ENCODE peak calls at places on chromosomes 3 and 15, in five cellular contexts. One of them, this sample, is unnamed.

GRCh38 chr15:31280037-31280830 is 46.4 kb upstream of the KLF13 start:
- DNase-seq in HepG2: peak; percentile 68
- DNase-seq in PC-3: no peak
- DNase-seq in endodermal cell: peak; percentile 35
- DNase-seq in mammary epithelial cell: peak; percentile 31
- DNase-seq in this sample: no peak

GRCh38 chr15:39092354-39092753 is 488.5 kb upstream of the THBS1 start:
- DNase-seq in PC-3: no peak
- DNase-seq in mammary epithelial cell: no peak
- DNase-seq in endodermal cell: no peak
- DNase-seq in HepG2: no peak
- DNase-seq in this sample: no peak

GRCh38 chr15:72491768-72492167 is 17.6 kb downstream of the ARIH1 start:
- DNase-seq in HepG2: no peak
- DNase-seq in PC-3: peak; percentile 72
- DNase-seq in mammary epithelial cell: peak; percentile 63
- DNase-seq in endodermal cell: no peak
- DNase-seq in this sample: peak; percentile 54

GRCh38 chr3:10445561-10445960 is 59.8 kb downstream of the ATP2B2 start:
- DNase-seq in PC-3: peak; percentile 4
- DNase-seq in HepG2: no peak
- DNase-seq in mammary epithelial cell: no peak
- DNase-seq in endodermal cell: no peak
- DNase-seq in this sample: no peak

GRCh38 chr3:134871818-134872217 is 76.8 kb downstream of the EPHB1 start:
- DNase-seq in endodermal cell: no peak
- DNase-seq in PC-3: no peak
- DNase-seq in HepG2: no peak
- DNase-seq in mammary epithelial cell: no peak
- DNase-seq in this sample: no peak

GRCh38 chr3:167820114-167820865 is 84.8 kb downstream of the SERPINI1 start:
- DNase-seq in HepG2: peak; percentile 3
- DNase-seq in endodermal cell: peak; percentile 51
- DNase-seq in mammary epithelial cell: no peak
- DNase-seq in PC-3: no peak
- DNase-seq in this sample: no peak

GRCh38 chr3:124758851-124759635 is 28.8 kb downstream of the UMPS start:
- DNase-seq in HepG2: no peak
- DNase-seq in PC-3: no peak
- DNase-seq in mammary epithelial cell: no peak
- DNase-seq in endodermal cell: peak; percentile 51
- DNase-seq in this sample: no peak

GRCh38 chr15:93358171-93359036 is 269.4 kb upstream of the RGMA start:
- DNase-seq in PC-3: no peak
- DNase-seq in endodermal cell: no peak
- DNase-seq in mammary epithelial cell: no peak
- DNase-seq in HepG2: no peak
- DNase-seq in this sample: no peak

GRCh38 chr15:85027033-85027380 is 45.4 kb downstream of the PDE8A start:
- DNase-seq in mammary epithelial cell: no peak
- DNase-seq in endodermal cell: no peak
- DNase-seq in PC-3: no peak
- DNase-seq in HepG2: no peak
- DNase-seq in this sample: no peak

GRCh38 chr3:139309880-139310279 is 33.9 kb upstream of the MRPS22 start:
- DNase-seq in PC-3: peak; percentile 60
- DNase-seq in HepG2: peak; percentile 19
- DNase-seq in mammary epithelial cell: no peak
- DNase-seq in endodermal cell: no peak
- DNase-seq in this sample: peak; percentile 41

GRCh38 chr15:97968380-97968779 is 7.9 kb downstream of the ARRDC4 start:
- DNase-seq in HepG2: no peak
- DNase-seq in PC-3: no peak
- DNase-seq in mammary epithelial cell: no peak
- DNase-seq in endodermal cell: no peak
- DNase-seq in this sample: peak; percentile 66

GRCh38 chr3:18405141-18405540 is 20.0 kb downstream of the SATB1 start:
- DNase-seq in HepG2: no peak
- DNase-seq in endodermal cell: no peak
- DNase-seq in mammary epithelial cell: no peak
- DNase-seq in PC-3: no peak
- DNase-seq in this sample: no peak

GRCh38 chr15:91866371-91866905 is 12.9 kb downstream of the SLCO3A1 start:
- DNase-seq in HepG2: no peak
- DNase-seq in PC-3: no peak
- DNase-seq in mammary epithelial cell: peak; percentile 91
- DNase-seq in endodermal cell: no peak
- DNase-seq in this sample: peak; percentile 9

GRCh38 chr3:7504886-7505775 is 644.2 kb downstream of the GRM7 start:
- DNase-seq in PC-3: peak; percentile 70
- DNase-seq in endodermal cell: peak; percentile 49
- DNase-seq in HepG2: peak; percentile 4
- DNase-seq in mammary epithelial cell: peak; percentile 89
- DNase-seq in this sample: peak; percentile 6

GRCh38 chr3:151227438-151228290 is 24.6 kb upstream of the GPR171 start:
- DNase-seq in mammary epithelial cell: peak; percentile 60
- DNase-seq in PC-3: peak; percentile 81
- DNase-seq in HepG2: peak; percentile 67
- DNase-seq in endodermal cell: peak; percentile 93
- DNase-seq in this sample: peak; percentile 89

GRCh38 chr3:70981252-70981933 is 602.1 kb downstream of the FOXP1 start:
- DNase-seq in PC-3: no peak
- DNase-seq in HepG2: no peak
- DNase-seq in endodermal cell: no peak
- DNase-seq in mammary epithelial cell: no peak
- DNase-seq in this sample: no peak

GRCh38 chr3:186489507-186489906 is 54.7 kb downstream of the CRYGS start:
- DNase-seq in endodermal cell: no peak
- DNase-seq in mammary epithelial cell: no peak
- DNase-seq in HepG2: no peak
- DNase-seq in PC-3: no peak
- DNase-seq in this sample: peak; percentile 34

GRCh38 chr15:85324202-85324601 is 56.2 kb upstream of the AKAP13 start:
- DNase-seq in endodermal cell: no peak
- DNase-seq in mammary epithelial cell: no peak
- DNase-seq in HepG2: no peak
- DNase-seq in PC-3: no peak
- DNase-seq in this sample: no peak

GRCh38 chr3:10173095-10173925 is 8.6 kb downstream of the IRAK2 start:
- DNase-seq in mammary epithelial cell: peak; percentile 62
- DNase-seq in endodermal cell: no peak
- DNase-seq in HepG2: no peak
- DNase-seq in PC-3: peak; percentile 45
- DNase-seq in this sample: no peak

GRCh38 chr3:122366379-122366749 is 16.7 kb downstream of the MIX23 start:
- DNase-seq in mammary epithelial cell: peak; percentile 48
- DNase-seq in endodermal cell: no peak
- DNase-seq in HepG2: peak; percentile 67
- DNase-seq in PC-3: peak; percentile 90
- DNase-seq in this sample: no peak

GRCh38 chr15:25848325-25848724 is 14.8 kb downstream of the ATP10A start:
- DNase-seq in mammary epithelial cell: no peak
- DNase-seq in PC-3: no peak
- DNase-seq in endodermal cell: no peak
- DNase-seq in HepG2: no peak
- DNase-seq in this sample: no peak

GRCh38 chr3:46628980-46629379 is 16.7 kb downstream of the FAM240A start:
- DNase-seq in HepG2: no peak
- DNase-seq in mammary epithelial cell: no peak
- DNase-seq in PC-3: no peak
- DNase-seq in endodermal cell: peak; percentile 63
- DNase-seq in this sample: peak; percentile 26

GRCh38 chr3:44906997-44907396 is 32.6 kb downstream of the TGM4 start:
- DNase-seq in mammary epithelial cell: peak; percentile 92
- DNase-seq in PC-3: peak; percentile 81
- DNase-seq in endodermal cell: no peak
- DNase-seq in HepG2: no peak
- DNase-seq in this sample: no peak

GRCh38 chr3:46266598-46266997 is 24.3 kb downstream of the CCR3 start:
- DNase-seq in PC-3: peak; percentile 47
- DNase-seq in endodermal cell: no peak
- DNase-seq in HepG2: no peak
- DNase-seq in mammary epithelial cell: no peak
- DNase-seq in this sample: peak; percentile 1

GRCh38 chr3:98807011-98807410 is 43.9 kb downstream of the ST3GAL6 start:
- DNase-seq in HepG2: no peak
- DNase-seq in mammary epithelial cell: no peak
- DNase-seq in endodermal cell: no peak
- DNase-seq in PC-3: peak; percentile 41
- DNase-seq in this sample: no peak

GRCh38 chr3:170961616-170962400 is 53.4 kb upstream of the EIF5A2 start:
- DNase-seq in mammary epithelial cell: peak; percentile 12
- DNase-seq in endodermal cell: no peak
- DNase-seq in PC-3: peak; percentile 74
- DNase-seq in HepG2: peak; percentile 76
- DNase-seq in this sample: peak; percentile 82

GRCh38 chr15:65525622-65526021 is 4.6 kb upstream of the HACD3 start:
- DNase-seq in endodermal cell: no peak
- DNase-seq in mammary epithelial cell: peak; percentile 10
- DNase-seq in PC-3: peak; percentile 64
- DNase-seq in HepG2: no peak
- DNase-seq in this sample: no peak

GRCh38 chr3:135622657-135623056 is 342.9 kb upstream of the PPP2R3A start:
- DNase-seq in mammary epithelial cell: no peak
- DNase-seq in PC-3: no peak
- DNase-seq in HepG2: no peak
- DNase-seq in endodermal cell: no peak
- DNase-seq in this sample: no peak

GRCh38 chr3:32106929-32107362 is 526 bp downstream of the GPD1L start:
- DNase-seq in endodermal cell: peak; percentile 61
- DNase-seq in PC-3: peak; percentile 36
- DNase-seq in HepG2: no peak
- DNase-seq in mammary epithelial cell: no peak
- DNase-seq in this sample: no peak

GRCh38 chr15:57345584-57345983 is 30.7 kb upstream of the CGNL1 start:
- DNase-seq in endodermal cell: peak; percentile 88
- DNase-seq in mammary epithelial cell: no peak
- DNase-seq in PC-3: peak; percentile 19
- DNase-seq in HepG2: peak; percentile 54
- DNase-seq in this sample: no peak

GRCh38 chr3:66819993-66820501 is 178.1 kb upstream of the KBTBD8 start:
- DNase-seq in HepG2: peak; percentile 53
- DNase-seq in mammary epithelial cell: peak; percentile 8
- DNase-seq in PC-3: no peak
- DNase-seq in endodermal cell: no peak
- DNase-seq in this sample: no peak

GRCh38 chr3:33592999-33593398 is 125.1 kb downstream of the CLASP2 start:
- DNase-seq in HepG2: no peak
- DNase-seq in mammary epithelial cell: no peak
- DNase-seq in PC-3: no peak
- DNase-seq in endodermal cell: no peak
- DNase-seq in this sample: no peak

GRCh38 chr3:16916840-16917239 is 32.1 kb downstream of the PLCL2 start:
- DNase-seq in mammary epithelial cell: no peak
- DNase-seq in endodermal cell: no peak
- DNase-seq in HepG2: no peak
- DNase-seq in PC-3: peak; percentile 45
- DNase-seq in this sample: no peak

DNA sequence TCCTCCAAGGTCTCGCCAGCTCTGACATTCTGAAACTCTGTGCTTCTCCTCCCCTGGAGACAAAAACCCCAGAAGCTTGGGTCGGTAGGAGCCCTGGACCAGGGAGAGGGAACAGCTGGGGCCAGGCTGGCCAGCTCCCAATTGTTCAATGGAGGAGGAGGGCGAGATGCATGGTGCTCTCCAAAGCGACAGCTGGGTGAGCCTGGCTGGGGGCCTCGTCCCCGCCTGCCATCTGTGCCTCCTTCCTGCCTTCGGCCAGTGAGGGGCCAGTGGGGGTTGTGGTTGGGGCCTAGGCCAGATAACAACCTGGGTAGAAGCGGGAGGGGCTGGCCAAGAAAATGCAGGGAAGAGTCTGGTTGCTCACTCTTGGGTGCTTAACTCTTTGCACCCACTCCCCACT is 79.4 kb downstream of the CORO2B start:
- DNase-seq in PC-3: no peak
- DNase-seq in mammary epithelial cell: no peak
- DNase-seq in endodermal cell: peak; percentile 41
- DNase-seq in HepG2: no peak
- DNase-seq in this sample: no peak
- H3K9ac ChIP-seq in PC-3: no peak overlapping the region
- H3K9ac ChIP-seq in mammary epithelial cell: no peak overlapping the region
- H3K9ac ChIP-seq in endodermal cell: no peak overlapping the region
- H3K9ac ChIP-seq in HepG2: no peak overlapping the region
- H3K9ac ChIP-seq in this sample: no peak overlapping the region

GRCh38 chr3:159773706-159774105 is 214.9 kb upstream of the IL12A start:
- DNase-seq in HepG2: no peak
- DNase-seq in mammary epithelial cell: no peak
- DNase-seq in PC-3: no peak
- DNase-seq in endodermal cell: no peak
- DNase-seq in this sample: no peak

GRCh38 chr3:159771865-159772611 is 216.6 kb upstream of the IL12A start:
- DNase-seq in endodermal cell: no peak
- DNase-seq in PC-3: peak; percentile 45
- DNase-seq in mammary epithelial cell: no peak
- DNase-seq in HepG2: no peak
- DNase-seq in this sample: no peak

GRCh38 chr3:159779883-159780282 is 208.8 kb upstream of the IL12A start:
- DNase-seq in endodermal cell: no peak
- DNase-seq in HepG2: no peak
- DNase-seq in PC-3: peak; percentile 66
- DNase-seq in mammary epithelial cell: no peak
- DNase-seq in this sample: no peak

GRCh38 chr3:159776779-159777178 is 211.9 kb upstream of the IL12A start:
- DNase-seq in mammary epithelial cell: no peak
- DNase-seq in endodermal cell: no peak
- DNase-seq in PC-3: no peak
- DNase-seq in HepG2: no peak
- DNase-seq in this sample: no peak

GRCh38 chr3:159775372-159775961 is 213.2 kb upstream of the IL12A start:
- DNase-seq in endodermal cell: peak; percentile 87
- DNase-seq in mammary epithelial cell: peak; percentile 49
- DNase-seq in HepG2: no peak
- DNase-seq in PC-3: no peak
- DNase-seq in this sample: peak; percentile 80
- H3K4me3 ChIP-seq in endodermal cell: no peak overlapping the region
- H3K4me3 ChIP-seq in mammary epithelial cell: no peak overlapping the region
- H3K4me3 ChIP-seq in HepG2: no peak overlapping the region
- H3K4me3 ChIP-seq in PC-3: no peak overlapping the region
- H3K4me3 ChIP-seq in this sample: no peak overlapping the region

GRCh38 chr3:188037965-188038581 is 115.9 kb upstream of the LPP start:
- DNase-seq in HepG2: no peak
- DNase-seq in PC-3: peak; percentile 48
- DNase-seq in endodermal cell: no peak
- DNase-seq in mammary epithelial cell: peak; percentile 45
- DNase-seq in this sample: no peak
- H3K9ac ChIP-seq in HepG2: no peak overlapping the region
- H3K9ac ChIP-seq in PC-3: no peak overlapping the region
- H3K9ac ChIP-seq in endodermal cell: no peak overlapping the region
- H3K9ac ChIP-seq in mammary epithelial cell: no peak overlapping the region
- H3K9ac ChIP-seq in this sample: no peak overlapping the region

DNA sequence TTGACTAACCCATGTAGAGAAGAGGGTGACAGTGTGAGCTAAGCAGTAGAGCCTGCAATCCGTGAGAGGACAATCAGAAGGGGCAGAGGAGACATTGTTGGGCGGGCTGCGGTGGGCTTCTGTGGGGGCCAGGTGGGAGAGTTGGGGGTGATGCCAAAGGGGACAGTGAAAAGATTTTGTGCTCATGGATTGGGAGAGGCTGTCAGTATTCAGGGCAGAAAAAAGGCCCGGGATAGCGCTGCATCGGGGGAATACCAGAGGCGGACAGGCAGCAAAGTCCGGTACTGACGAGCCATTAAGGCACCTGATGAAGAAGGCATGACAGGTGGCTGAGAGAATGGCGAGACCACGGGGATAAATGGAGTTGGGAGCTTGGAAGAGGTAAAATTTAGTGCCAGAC is 1.3 kb upstream of the PXYLP1 start:
- DNase-seq in PC-3: no peak
- DNase-seq in endodermal cell: no peak
- DNase-seq in HepG2: no peak
- DNase-seq in mammary epithelial cell: no peak
- DNase-seq in this sample: no peak
- H3K4me3 ChIP-seq in PC-3: no peak overlapping the region
- H3K4me3 ChIP-seq in endodermal cell: no peak overlapping the region
- H3K4me3 ChIP-seq in HepG2: no peak overlapping the region
- H3K4me3 ChIP-seq in mammary epithelial cell: no peak overlapping the region
- H3K4me3 ChIP-seq in this sample: no peak overlapping the region

This sample was measured in adipocyte.